ENCODE peak calls at places on chromosomes 4 and X, in seven cellular contexts. One of them, this sample, is unnamed.

GRCh38 chr4:143433231-143433630 is 80.3 kb upstream of the SMARCA5 start:
- DNase-seq in astrocyte: no peak
- DNase-seq in neural crest cell: no peak
- DNase-seq in stomach: no peak
- DNase-seq in AG10803: no peak
- DNase-seq in cardiac muscle cell: no peak
- DNase-seq in AG04449: no peak
- DNase-seq in this sample: no peak

GRCh38 chrX:21989415-21989814 is 42.7 kb upstream of the PHEX start:
- DNase-seq in AG04449: no peak
- DNase-seq in cardiac muscle cell: no peak
- DNase-seq in stomach: no peak
- DNase-seq in astrocyte: no peak
- DNase-seq in neural crest cell: no peak
- DNase-seq in AG10803: no peak
- DNase-seq in this sample: peak

GRCh38 chr4:125104616-125105015 is 210.1 kb upstream of the FAT4 start:
- DNase-seq in neural crest cell: no peak
- DNase-seq in AG04449: no peak
- DNase-seq in cardiac muscle cell: no peak
- DNase-seq in stomach: no peak
- DNase-seq in astrocyte: peak
- DNase-seq in AG10803: peak
- DNase-seq in this sample: no peak

GRCh38 chrX:19440713-19441112 is 74.6 kb downstream of the MAP3K15 start:
- DNase-seq in AG04449: peak
- DNase-seq in cardiac muscle cell: no peak
- DNase-seq in astrocyte: peak
- DNase-seq in stomach: no peak
- DNase-seq in neural crest cell: no peak
- DNase-seq in AG10803: peak
- DNase-seq in this sample: no peak

GRCh38 chrX:131752493-131753198 is 208.8 kb downstream of the OR13H1 start:
- DNase-seq in cardiac muscle cell: no peak
- DNase-seq in stomach: peak
- DNase-seq in AG04449: no peak
- DNase-seq in astrocyte: peak
- DNase-seq in neural crest cell: no peak
- DNase-seq in AG10803: no peak
- DNase-seq in this sample: no peak

GRCh38 chrX:46247456-46247855 is 297.8 kb downstream of the ZNF674 start:
- DNase-seq in AG04449: no peak
- DNase-seq in astrocyte: no peak
- DNase-seq in stomach: no peak
- DNase-seq in cardiac muscle cell: no peak
- DNase-seq in AG10803: no peak
- DNase-seq in neural crest cell: no peak
- DNase-seq in this sample: no peak

GRCh38 chrX:12999422-12999821 is 24.5 kb downstream of the TMSB4X start:
- DNase-seq in AG04449: no peak
- DNase-seq in AG10803: no peak
- DNase-seq in cardiac muscle cell: no peak
- DNase-seq in astrocyte: no peak
- DNase-seq in stomach: no peak
- DNase-seq in neural crest cell: no peak
- DNase-seq in this sample: no peak

GRCh38 chrX:96987228-96987627 is 103.5 kb downstream of the RPA4 start:
- DNase-seq in neural crest cell: no peak
- DNase-seq in AG10803: peak
- DNase-seq in AG04449: no peak
- DNase-seq in stomach: no peak
- DNase-seq in astrocyte: peak
- DNase-seq in cardiac muscle cell: no peak
- DNase-seq in this sample: no peak

GRCh38 chrX:95152810-95153209 is 1478.8 kb downstream of the FAM133A start:
- DNase-seq in astrocyte: no peak
- DNase-seq in AG04449: no peak
- DNase-seq in AG10803: no peak
- DNase-seq in neural crest cell: no peak
- DNase-seq in stomach: no peak
- DNase-seq in cardiac muscle cell: no peak
- DNase-seq in this sample: no peak

GRCh38 chrX:110081320-110081719 is 78.4 kb downstream of the TMEM164 start:
- DNase-seq in neural crest cell: no peak
- DNase-seq in astrocyte: no peak
- DNase-seq in stomach: no peak
- DNase-seq in AG10803: no peak
- DNase-seq in cardiac muscle cell: no peak
- DNase-seq in AG04449: no peak
- DNase-seq in this sample: no peak

GRCh38 chrX:153662266-153662665 is 11.3 kb downstream of the PNCK start:
- DNase-seq in astrocyte: no peak
- DNase-seq in AG10803: no peak
- DNase-seq in neural crest cell: no peak
- DNase-seq in AG04449: no peak
- DNase-seq in stomach: peak
- DNase-seq in cardiac muscle cell: peak
- DNase-seq in this sample: peak

GRCh38 chrX:71543316-71543715 is 10.4 kb downstream of the OGT start:
- DNase-seq in AG04449: no peak
- DNase-seq in astrocyte: peak
- DNase-seq in cardiac muscle cell: no peak
- DNase-seq in neural crest cell: no peak
- DNase-seq in AG10803: peak
- DNase-seq in stomach: no peak
- DNase-seq in this sample: no peak

GRCh38 chr4:180994722-180995121 is 1248.5 kb upstream of the TENM3 start:
- DNase-seq in AG10803: no peak
- DNase-seq in AG04449: no peak
- DNase-seq in neural crest cell: no peak
- DNase-seq in stomach: no peak
- DNase-seq in astrocyte: no peak
- DNase-seq in cardiac muscle cell: no peak
- DNase-seq in this sample: no peak

GRCh38 chrX:7815166-7815565 is 27.8 kb upstream of the VCX start:
- DNase-seq in cardiac muscle cell: no peak
- DNase-seq in neural crest cell: no peak
- DNase-seq in AG10803: no peak
- DNase-seq in AG04449: no peak
- DNase-seq in stomach: no peak
- DNase-seq in astrocyte: no peak
- DNase-seq in this sample: no peak

GRCh38 chrX:24594531-24594930 is 52.6 kb downstream of the PCYT1B start:
- DNase-seq in astrocyte: no peak
- DNase-seq in cardiac muscle cell: no peak
- DNase-seq in neural crest cell: no peak
- DNase-seq in AG04449: no peak
- DNase-seq in stomach: no peak
- DNase-seq in AG10803: no peak
- DNase-seq in this sample: no peak

GRCh38 chr4:64388252-64388651 is 21.0 kb downstream of the TECRL start:
- DNase-seq in cardiac muscle cell: no peak
- DNase-seq in neural crest cell: no peak
- DNase-seq in stomach: no peak
- DNase-seq in AG10803: no peak
- DNase-seq in AG04449: no peak
- DNase-seq in astrocyte: no peak
- DNase-seq in this sample: no peak

GRCh38 chr4:90438540-90438939 is 311.3 kb downstream of the CCSER1 start:
- DNase-seq in AG04449: no peak
- DNase-seq in stomach: no peak
- DNase-seq in neural crest cell: no peak
- DNase-seq in cardiac muscle cell: no peak
- DNase-seq in AG10803: no peak
- DNase-seq in astrocyte: no peak
- DNase-seq in this sample: no peak

GRCh38 chr4:189084671-189085070 is 856.0 kb upstream of the FRG1 start:
- DNase-seq in cardiac muscle cell: no peak
- DNase-seq in AG04449: no peak
- DNase-seq in AG10803: no peak
- DNase-seq in astrocyte: no peak
- DNase-seq in stomach: no peak
- DNase-seq in neural crest cell: no peak
- DNase-seq in this sample: no peak

GRCh38 chrX:152137771-152138387 is 498 bp downstream of the MAGEA10 start:
- DNase-seq in cardiac muscle cell: no peak
- DNase-seq in stomach: no peak
- DNase-seq in astrocyte: no peak
- DNase-seq in AG10803: no peak
- DNase-seq in neural crest cell: no peak
- DNase-seq in AG04449: no peak
- DNase-seq in this sample: no peak

DNA sequence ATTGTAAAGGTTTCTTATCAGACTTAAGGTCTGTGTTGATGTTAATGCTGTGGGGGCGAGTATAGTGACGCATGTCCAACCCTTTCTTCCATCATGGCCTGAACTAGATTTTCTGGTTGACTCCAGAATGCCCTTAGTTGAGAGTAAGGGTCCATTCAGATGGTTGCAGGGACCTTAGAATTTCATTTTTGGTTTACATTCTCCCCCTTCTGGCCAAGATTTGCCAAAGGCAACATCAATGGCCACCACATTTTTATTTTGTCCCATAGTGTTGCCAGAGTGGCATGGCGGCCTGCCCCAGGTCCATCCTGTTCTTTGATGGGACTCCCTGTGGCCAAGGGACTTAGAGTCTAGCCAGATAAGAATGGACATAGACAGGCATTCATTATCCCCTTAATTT is 368.5 kb downstream of the GPM6A start:
- DNase-seq in stomach: no peak
- DNase-seq in AG10803: no peak
- DNase-seq in cardiac muscle cell: no peak
- DNase-seq in neural crest cell: no peak
- DNase-seq in AG04449: no peak
- DNase-seq in astrocyte: no peak
- DNase-seq in this sample: no peak
- TF ChIP-seq CTCF in stomach: no peak
- TF ChIP-seq CTCF in AG10803: peak
- TF ChIP-seq CTCF in cardiac muscle cell: no peak
- TF ChIP-seq CTCF in neural crest cell: no peak
- TF ChIP-seq CTCF in AG04449: no peak
- TF ChIP-seq CTCF in astrocyte: peak
- TF ChIP-seq CTCF in this sample: no peak

DNA sequence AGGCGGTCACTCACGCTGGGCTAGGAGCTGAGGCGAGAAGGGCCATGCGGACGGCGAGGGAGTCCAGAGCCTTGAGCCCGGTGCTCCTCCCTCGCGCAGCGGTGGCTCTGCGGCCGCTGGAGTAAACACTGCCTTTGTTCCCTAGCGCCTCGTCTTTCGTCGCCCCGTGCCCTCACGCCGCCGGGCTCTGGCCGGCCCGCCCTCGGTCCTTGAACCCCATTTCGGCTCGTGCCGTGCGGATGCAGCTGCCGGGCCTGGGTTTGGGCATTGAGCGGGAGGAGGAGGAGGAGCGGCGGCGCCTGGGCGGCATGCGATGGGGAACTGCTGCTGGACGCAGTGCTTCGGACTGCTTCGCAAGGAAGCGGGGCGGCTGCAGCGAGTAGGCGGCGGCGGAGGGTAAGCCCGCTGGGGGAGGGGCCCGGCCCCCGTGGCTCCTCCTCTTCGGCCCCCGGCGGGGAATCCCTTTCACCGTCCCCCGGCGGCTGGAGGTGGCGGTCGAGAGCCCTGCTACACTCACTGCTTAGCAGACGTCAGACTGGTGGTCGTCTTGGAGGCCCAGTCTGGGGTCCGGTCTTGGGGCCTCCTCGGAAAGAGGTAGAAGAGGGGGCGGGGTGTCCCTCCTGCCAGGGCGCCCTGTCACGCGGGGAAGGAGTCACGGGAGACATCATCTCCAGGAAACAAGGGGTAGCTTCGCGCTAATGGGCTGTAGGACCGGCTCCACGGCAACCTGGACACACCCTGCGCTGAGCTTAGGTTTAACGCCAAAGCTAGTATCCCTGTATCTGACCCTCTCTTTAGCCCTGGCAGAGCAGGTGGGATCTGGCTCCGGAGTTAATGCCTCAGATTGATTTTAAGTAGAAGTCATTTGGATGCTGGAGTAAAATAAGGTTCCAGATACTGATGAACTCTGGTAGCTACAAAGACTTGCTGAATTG is at the start of gene AP1AR:
- DNase-seq in stomach: peak
- DNase-seq in astrocyte: peak
- DNase-seq in AG10803: peak
- DNase-seq in AG04449: no peak
- DNase-seq in cardiac muscle cell: peak
- DNase-seq in neural crest cell: peak
- DNase-seq in this sample: peak
- TF ChIP-seq CTCF in stomach: no peak
- TF ChIP-seq CTCF in astrocyte: no peak
- TF ChIP-seq CTCF in AG10803: peak
- TF ChIP-seq CTCF in AG04449: peak
- TF ChIP-seq CTCF in cardiac muscle cell: peak
- TF ChIP-seq CTCF in neural crest cell: peak
- TF ChIP-seq CTCF in this sample: peak

DNA sequence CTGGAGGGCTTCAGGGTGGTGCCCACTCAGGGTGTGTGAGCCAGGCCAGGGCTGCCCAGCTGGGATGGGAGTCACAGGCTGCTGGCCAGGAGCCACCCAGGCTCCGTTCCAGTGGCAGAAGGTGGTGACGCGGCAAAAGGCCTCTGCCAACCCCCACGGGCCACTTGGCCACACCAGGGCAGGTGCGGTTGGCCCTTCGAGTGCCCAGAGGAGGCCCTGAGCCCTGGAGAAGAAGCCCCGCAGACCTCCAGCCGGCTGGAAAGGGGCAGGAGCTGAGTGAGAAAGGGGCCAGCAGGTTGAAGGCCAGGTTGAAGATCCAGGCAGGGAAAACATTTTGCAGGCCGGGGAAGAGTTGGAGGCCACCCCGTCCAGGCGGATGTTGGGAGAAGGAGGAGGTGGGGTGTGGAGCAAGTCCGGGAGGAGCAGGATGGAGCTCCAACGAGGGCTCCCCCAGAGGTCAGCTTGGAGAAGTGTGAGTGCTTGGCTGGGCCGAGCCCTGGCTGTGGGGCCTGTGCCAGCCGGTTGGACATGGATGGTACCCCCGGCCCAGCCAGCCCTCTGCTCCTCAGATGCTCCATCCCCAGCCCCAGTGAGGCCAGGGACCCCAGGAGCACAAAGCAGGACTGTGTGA is 2.8 kb upstream of the CPLX1 start:
- DNase-seq in AG10803: no peak
- DNase-seq in AG04449: no peak
- DNase-seq in astrocyte: no peak
- DNase-seq in neural crest cell: no peak
- DNase-seq in stomach: peak
- DNase-seq in cardiac muscle cell: no peak
- DNase-seq in this sample: no peak
- TF ChIP-seq CTCF in AG10803: peak
- TF ChIP-seq CTCF in AG04449: no peak
- TF ChIP-seq CTCF in astrocyte: no peak
- TF ChIP-seq CTCF in neural crest cell: no peak
- TF ChIP-seq CTCF in stomach: no peak
- TF ChIP-seq CTCF in cardiac muscle cell: peak
- TF ChIP-seq CTCF in this sample: no peak

DNA sequence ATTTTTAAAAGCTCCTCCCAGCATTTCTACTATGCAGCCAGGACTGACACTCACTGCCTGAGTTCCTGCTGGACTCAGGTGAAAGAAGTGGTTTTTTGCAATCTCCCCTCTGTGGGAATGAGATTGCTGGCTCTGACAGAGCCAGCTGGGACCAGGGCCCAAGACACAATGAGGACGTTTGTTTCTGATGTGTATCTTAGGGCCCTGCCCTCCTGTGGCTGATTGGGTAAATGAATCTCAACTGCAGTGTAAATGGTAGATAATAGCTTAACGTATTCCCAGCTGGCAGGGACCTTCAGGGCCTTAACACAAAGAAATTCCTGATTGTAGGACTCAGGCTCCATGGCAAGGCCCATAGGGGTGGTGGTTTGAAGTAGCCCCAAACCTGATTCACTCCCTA is 85.8 kb upstream of the PRPS1 start:
- DNase-seq in AG04449: no peak
- DNase-seq in stomach: peak
- DNase-seq in astrocyte: peak
- DNase-seq in AG10803: peak
- DNase-seq in neural crest cell: peak
- DNase-seq in cardiac muscle cell: no peak
- DNase-seq in this sample: no peak
- TF ChIP-seq CTCF in AG04449: peak
- TF ChIP-seq CTCF in stomach: no peak
- TF ChIP-seq CTCF in astrocyte: peak
- TF ChIP-seq CTCF in AG10803: peak
- TF ChIP-seq CTCF in neural crest cell: peak
- TF ChIP-seq CTCF in cardiac muscle cell: peak
- TF ChIP-seq CTCF in this sample: no peak

This sample was measured in GM13976.